ENCODE peak calls at places on chromosomes 16 and 17, in five cellular contexts. N, O, R, J and H are unnamed samples.

GRCh38 chr17:39757931-39758873 is 20.5 kb downstream of the GRB7 start:
- DNase-seq in N (no peak), O (peak; percentile 57), R (no peak), J (no peak), H (no peak)

GRCh38 chr17:80847506-80848230 is 144.0 kb upstream of the CHMP6 start:
- DNase-seq in N (no peak), O (no peak), R (no peak), J (no peak), H (no peak)

GRCh38 chr16:64089697-64090096 is 1032.2 kb downstream of the CDH11 start:
- DNase-seq in N (no peak), O (peak; percentile 78), R (no peak), J (no peak), H (no peak)

GRCh38 chr17:55584055-55584685 is 72.9 kb upstream of the SMIM36 start:
- DNase-seq in N (no peak), O (no peak), R (no peak), J (no peak), H (no peak)

GRCh38 chr17:27323538-27324212 is 29.8 kb downstream of the WSB1 start:
- DNase-seq in N (no peak), O (no peak), R (no peak), J (peak; percentile 55), H (no peak)

GRCh38 chr16:85369741-85370528 is 243.2 kb upstream of the GSE1 start:
- DNase-seq in N (no peak), O (peak; percentile 48), R (peak; percentile 54), J (peak; percentile 59), H (no peak)

GRCh38 chr17:28333083-28333746 is 2.1 kb downstream of the IFT20 start:
- DNase-seq in N (no peak), O (no peak), R (no peak), J (no peak), H (no peak)

GRCh38 chr17:2089021-2089422 is 34.1 kb downstream of the HIC1 start:
- DNase-seq in N (no peak), O (no peak), R (peak; percentile 41), J (no peak), H (no peak)

GRCh38 chr17:49887086-49887743 is 39.3 kb upstream of the TAC4 start:
- DNase-seq in N (peak; percentile 40), O (no peak), R (no peak), J (peak; percentile 87), H (no peak)

GRCh38 chr16:69555437-69555836 is 10.3 kb upstream of the NFAT5 start:
- DNase-seq in N (no peak), O (no peak), R (no peak), J (no peak), H (no peak)

GRCh38 chr16:15723808-15724207 is 73.8 kb downstream of the NDE1 start:
- DNase-seq in N (no peak), O (no peak), R (no peak), J (no peak), H (no peak)

GRCh38 chr17:74453665-74454196 is 12.7 kb upstream of the CD300A start:
- DNase-seq in N (no peak), O (peak; percentile 93), R (no peak), J (peak; percentile 95), H (no peak)

DNA sequence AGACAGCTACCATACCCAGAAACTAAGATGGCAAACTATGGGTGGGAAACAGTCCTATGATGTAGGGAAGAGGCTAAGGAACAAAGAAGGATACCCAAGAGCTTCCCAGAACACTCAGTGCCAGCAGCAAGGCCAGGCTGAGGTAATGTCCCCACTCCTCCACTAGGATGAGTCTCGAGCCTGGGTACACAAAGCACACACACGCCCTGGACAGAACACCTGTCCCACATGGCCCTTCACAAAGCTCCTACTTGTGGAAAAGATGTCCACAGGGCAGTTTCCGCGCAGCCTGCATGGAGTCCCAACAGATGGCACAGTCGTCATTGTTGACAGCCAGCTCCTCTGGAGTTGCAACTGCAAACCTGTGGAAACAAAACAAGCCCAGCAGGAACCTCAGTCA is 23.9 kb downstream of the AMFR start:
- DNase-seq in N (peak; percentile 12), O (peak; percentile 19), R (no peak), J (no peak), H (no peak)
- TF ChIP-seq CTCF in N (no peak), O (peak; percentile 62), R (no peak), J (no peak), H (peak; percentile 41)

GRCh38 chr17:13813347-13814240 is 211.9 kb upstream of the HS3ST3A1 start:
- DNase-seq in N (no peak), O (no peak), R (no peak), J (no peak), H (no peak)

GRCh38 chr17:13807103-13807502 is 205.4 kb upstream of the HS3ST3A1 start:
- DNase-seq in N (no peak), O (no peak), R (no peak), J (no peak), H (no peak)

GRCh38 chr17:13812350-13812749 is 210.6 kb upstream of the HS3ST3A1 start:
- DNase-seq in N (no peak), O (no peak), R (no peak), J (no peak), H (no peak)
- TF ChIP-seq CTCF in N (no peak), O (no peak), R (no peak), J (no peak), H (no peak)

GRCh38 chr17:75773808-75774470 is 8.9 kb upstream of the GALK1 start:
- DNase-seq in N (no peak), O (no peak), R (peak; percentile 15), J (peak; percentile 52), H (no peak)
- TF ChIP-seq CTCF in N (no peak), O (no peak), R (no peak), J (no peak), H (no peak)

GRCh38 chr17:31392002-31392855 is 754 bp downstream of the RAB11FIP4 start:
- DNase-seq in N (no peak), O (no peak), R (peak; percentile 25), J (peak; percentile 23), H (no peak)
- TF ChIP-seq CTCF in N (no peak), O (no peak), R (no peak), J (no peak), H (no peak)

GRCh38 chr17:45029096-45029495 is 22.3 kb downstream of the DCAKD start:
- DNase-seq in N (no peak), O (no peak), R (no peak), J (no peak), H (no peak)
- TF ChIP-seq CTCF in N (no peak), O (no peak), R (no peak), J (no peak), H (no peak)

DNA sequence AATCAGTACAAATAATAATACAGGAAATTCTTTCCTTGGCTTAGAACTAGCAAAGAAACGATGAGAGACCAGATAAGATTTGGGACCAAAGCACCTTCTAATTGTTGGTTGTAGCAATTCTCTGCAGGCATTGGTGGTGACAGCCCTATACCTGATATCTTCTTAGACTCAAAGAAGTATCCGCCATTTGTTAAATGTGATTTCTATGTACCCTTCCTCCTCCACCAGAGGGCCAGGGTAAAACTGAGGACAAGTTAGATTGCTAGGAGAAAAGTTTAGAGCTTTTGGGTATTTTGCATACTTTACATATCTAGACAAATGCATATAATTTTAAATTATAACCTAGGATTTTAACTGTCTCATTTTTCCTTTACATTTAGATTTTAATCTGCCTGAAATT is 304.3 kb downstream of the HS3ST4 start:
- DNase-seq in N (no peak), O (peak; percentile 2), R (no peak), J (no peak), H (no peak)
- TF ChIP-seq CTCF in N (no peak), O (peak; percentile 43), R (no peak), J (no peak), H (no peak)

DNA sequence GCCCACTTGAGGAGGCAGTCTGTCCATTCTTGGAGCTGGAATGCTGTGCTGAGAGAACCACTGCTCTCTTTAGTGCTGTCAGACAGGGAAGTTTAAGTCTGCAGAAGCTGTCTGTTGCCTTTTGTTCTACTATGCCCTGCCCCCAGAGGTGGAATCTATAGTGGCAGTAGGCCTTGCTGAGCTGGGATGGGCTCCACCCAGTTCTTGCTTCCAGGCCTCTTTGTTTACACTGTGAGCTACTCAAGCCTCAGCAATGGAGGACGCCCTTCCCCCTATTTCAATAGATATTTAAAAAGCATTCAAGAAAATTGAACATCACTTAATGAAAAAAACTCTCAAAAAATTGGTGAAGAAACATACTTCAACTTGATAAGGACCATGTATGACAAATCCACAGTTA is 313.5 kb downstream of the PHKB start:
- DNase-seq in N (no peak), O (no peak), R (no peak), J (no peak), H (no peak)
- TF ChIP-seq CTCF in N (no peak), O (no peak), R (no peak), J (no peak), H (no peak)

DNA sequence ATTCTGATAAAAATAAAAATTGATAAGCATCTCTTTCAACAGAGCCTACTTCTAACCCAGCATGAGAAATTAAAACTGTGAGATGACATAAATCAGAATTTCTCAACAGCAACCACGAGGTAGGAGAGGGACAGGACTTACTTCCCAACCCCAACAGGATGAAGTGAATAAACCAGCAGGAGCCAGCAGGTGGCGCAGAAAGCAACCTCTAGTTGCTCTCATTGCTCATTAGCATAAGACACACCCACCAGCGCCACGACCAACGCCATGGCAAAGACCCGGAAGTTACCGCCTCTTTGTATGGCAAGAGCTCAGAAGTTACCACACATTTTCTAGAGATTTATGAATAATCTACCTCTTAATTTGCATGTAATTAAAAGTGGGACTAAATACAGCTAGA is 189.4 kb upstream of the CDH8 start:
- DNase-seq in N (no peak), O (peak; percentile 13), R (no peak), J (peak; percentile 84), H (no peak)
- TF ChIP-seq CTCF in N (no peak), O (peak; percentile 75), R (no peak), J (peak; percentile 41), H (no peak)